ENCODE peak calls at places on chromosome 7, in four cellular contexts. One of them, this sample, is unnamed.

GRCh38 chr7:32323687-32324086 is 166.5 kb downstream of the LSM5 start:
- DNase-seq in AG04450: no peak
- DNase-seq in RWPE1: no peak
- DNase-seq in AG10803: no peak
- DNase-seq in this sample: no peak

GRCh38 chr7:20385121-20385520 is 54.4 kb downstream of the ITGB8 start:
- DNase-seq in AG04450: peak
- DNase-seq in AG10803: peak
- DNase-seq in RWPE1: peak
- DNase-seq in this sample: no peak

GRCh38 chr7:36011588-36011965 is 141.5 kb upstream of the EEPD1 start:
- DNase-seq in AG04450: no peak
- DNase-seq in RWPE1: no peak
- DNase-seq in AG10803: no peak
- DNase-seq in this sample: no peak

GRCh38 chr7:71132521-71133231 is 732 bp downstream of the GALNT17 start:
- DNase-seq in AG04450: no peak
- DNase-seq in AG10803: no peak
- DNase-seq in RWPE1: no peak
- DNase-seq in this sample: no peak

GRCh38 chr7:73342645-73343044 is 14.7 kb downstream of the FKBP6 start:
- DNase-seq in AG10803: peak
- DNase-seq in RWPE1: peak
- DNase-seq in AG04450: peak
- DNase-seq in this sample: no peak

GRCh38 chr7:103856929-103857328 is 132.5 kb downstream of the RELN start:
- DNase-seq in RWPE1: no peak
- DNase-seq in AG10803: no peak
- DNase-seq in AG04450: no peak
- DNase-seq in this sample: no peak

GRCh38 chr7:78571292-78571691 is 772.7 kb downstream of the PHTF2 start:
- DNase-seq in AG10803: no peak
- DNase-seq in AG04450: no peak
- DNase-seq in RWPE1: no peak
- DNase-seq in this sample: no peak

GRCh38 chr7:78279035-78279434 is 480.5 kb downstream of the PHTF2 start:
- DNase-seq in AG10803: peak
- DNase-seq in AG04450: peak
- DNase-seq in RWPE1: peak
- DNase-seq in this sample: no peak

GRCh38 chr7:142523821-142524460 is 225.3 kb upstream of the PRSS1 start:
- DNase-seq in AG10803: no peak
- DNase-seq in RWPE1: no peak
- DNase-seq in AG04450: no peak
- DNase-seq in this sample: no peak
- TF ChIP-seq CTCF in AG10803: peak
- TF ChIP-seq CTCF in RWPE1: no peak
- TF ChIP-seq CTCF in AG04450: peak
- TF ChIP-seq CTCF in this sample: no peak

GRCh38 chr7:22726345-22726848 is 603 bp upstream of the IL6 start:
- DNase-seq in RWPE1: peak
- DNase-seq in AG10803: peak
- DNase-seq in AG04450: peak
- DNase-seq in this sample: peak

GRCh38 chr7:22724861-22725260 is 2.1 kb upstream of the IL6 start:
- DNase-seq in RWPE1: no peak
- DNase-seq in AG04450: no peak
- DNase-seq in AG10803: peak
- DNase-seq in this sample: no peak

GRCh38 chr7:22723642-22724041 is 3.4 kb upstream of the IL6 start:
- DNase-seq in AG04450: no peak
- DNase-seq in AG10803: peak
- DNase-seq in RWPE1: no peak
- DNase-seq in this sample: no peak

GRCh38 chr7:22726849-22727792 is at the start of gene IL6:
- DNase-seq in AG10803: peak
- DNase-seq in AG04450: peak
- DNase-seq in RWPE1: peak
- DNase-seq in this sample: peak

GRCh38 chr7:22725585-22725984 is 1.4 kb upstream of the IL6 start:
- DNase-seq in AG10803: peak
- DNase-seq in AG04450: no peak
- DNase-seq in RWPE1: no peak
- DNase-seq in this sample: no peak
- TF ChIP-seq CTCF in AG10803: peak
- TF ChIP-seq CTCF in AG04450: peak
- TF ChIP-seq CTCF in RWPE1: no peak
- TF ChIP-seq CTCF in this sample: no peak

DNA sequence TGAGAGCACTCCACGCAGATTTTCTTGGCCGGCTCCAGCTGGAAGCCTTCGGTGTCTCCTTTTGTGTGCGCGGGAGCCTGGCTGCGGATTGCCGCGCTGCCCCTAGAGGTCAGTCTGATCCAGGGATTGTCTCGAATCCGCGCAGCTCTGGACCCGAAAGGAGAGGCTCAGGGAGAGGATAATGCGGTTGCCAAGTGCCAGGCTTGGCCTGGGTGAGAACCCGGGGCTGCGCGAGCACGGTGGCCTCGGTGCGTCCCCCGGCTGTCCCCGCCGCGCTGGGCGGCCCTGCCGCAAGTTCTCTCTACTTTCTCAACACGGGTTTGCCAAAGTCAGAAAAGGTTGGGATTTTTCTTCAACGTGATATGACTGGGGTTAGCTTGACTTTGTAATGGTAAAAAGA is 140.9 kb downstream of the ADCYAP1R1 start:
- DNase-seq in AG04450: no peak
- DNase-seq in AG10803: peak
- DNase-seq in RWPE1: peak
- DNase-seq in this sample: peak
- TF ChIP-seq CTCF in AG04450: peak
- TF ChIP-seq CTCF in AG10803: peak
- TF ChIP-seq CTCF in RWPE1: peak
- TF ChIP-seq CTCF in this sample: peak

DNA sequence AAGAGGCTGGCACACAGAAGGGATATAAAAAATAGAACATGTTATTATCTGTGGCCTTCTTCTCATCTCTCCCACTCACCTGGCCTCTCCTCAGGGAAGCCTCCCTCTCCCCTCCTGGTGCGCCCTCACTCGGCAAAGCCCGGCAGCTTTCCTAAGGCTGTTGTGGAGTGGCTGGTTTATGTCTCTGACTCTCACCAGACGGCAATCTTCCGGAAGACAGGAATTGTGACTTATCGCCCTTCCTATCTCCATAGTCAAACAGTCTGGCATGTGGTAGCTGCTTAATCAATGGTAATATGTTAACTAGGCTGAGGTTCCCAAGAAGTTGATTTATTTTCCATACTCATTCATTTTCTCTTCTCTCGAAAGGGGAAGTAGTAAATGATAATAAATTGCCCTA is 78.7 kb downstream of the ATXN7L1 start:
- DNase-seq in RWPE1: no peak
- DNase-seq in AG04450: no peak
- DNase-seq in AG10803: no peak
- DNase-seq in this sample: no peak
- TF ChIP-seq CTCF in RWPE1: no peak
- TF ChIP-seq CTCF in AG04450: no peak
- TF ChIP-seq CTCF in AG10803: no peak
- TF ChIP-seq CTCF in this sample: no peak

DNA sequence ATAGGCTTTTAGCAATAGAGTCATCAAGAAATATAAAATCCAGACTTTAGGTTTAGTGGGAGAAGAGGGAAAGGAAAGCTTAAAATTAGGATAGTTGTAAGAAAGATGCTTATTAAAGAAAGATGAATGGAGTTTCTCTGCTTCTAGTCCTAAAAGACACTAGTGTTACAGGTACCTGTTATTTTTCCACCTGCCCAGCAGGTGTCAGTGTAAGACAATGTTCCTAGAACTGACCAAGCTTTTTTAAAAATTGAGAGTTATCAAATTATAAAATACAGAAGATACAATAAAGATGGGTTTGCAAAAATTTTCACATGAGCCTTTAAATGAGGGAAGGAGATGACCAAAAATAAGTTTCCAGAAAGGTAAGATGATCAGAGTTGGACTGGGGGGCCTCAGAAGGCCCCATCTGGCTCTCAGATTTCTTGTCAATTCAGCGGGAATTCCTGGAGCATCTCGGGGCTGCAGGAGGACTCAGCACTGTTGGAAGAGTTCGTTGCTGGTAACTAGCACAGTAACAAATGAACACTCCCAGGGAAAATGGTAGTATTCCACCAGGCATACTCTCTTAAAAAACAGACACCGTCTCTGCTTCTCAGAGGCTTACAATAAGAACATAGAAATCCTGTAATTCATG is 71.9 kb upstream of the PIK3CG start:
- DNase-seq in AG04450: no peak
- DNase-seq in AG10803: peak
- DNase-seq in RWPE1: peak
- DNase-seq in this sample: no peak
- TF ChIP-seq CTCF in AG04450: peak
- TF ChIP-seq CTCF in AG10803: peak
- TF ChIP-seq CTCF in RWPE1: peak
- TF ChIP-seq CTCF in this sample: peak

DNA sequence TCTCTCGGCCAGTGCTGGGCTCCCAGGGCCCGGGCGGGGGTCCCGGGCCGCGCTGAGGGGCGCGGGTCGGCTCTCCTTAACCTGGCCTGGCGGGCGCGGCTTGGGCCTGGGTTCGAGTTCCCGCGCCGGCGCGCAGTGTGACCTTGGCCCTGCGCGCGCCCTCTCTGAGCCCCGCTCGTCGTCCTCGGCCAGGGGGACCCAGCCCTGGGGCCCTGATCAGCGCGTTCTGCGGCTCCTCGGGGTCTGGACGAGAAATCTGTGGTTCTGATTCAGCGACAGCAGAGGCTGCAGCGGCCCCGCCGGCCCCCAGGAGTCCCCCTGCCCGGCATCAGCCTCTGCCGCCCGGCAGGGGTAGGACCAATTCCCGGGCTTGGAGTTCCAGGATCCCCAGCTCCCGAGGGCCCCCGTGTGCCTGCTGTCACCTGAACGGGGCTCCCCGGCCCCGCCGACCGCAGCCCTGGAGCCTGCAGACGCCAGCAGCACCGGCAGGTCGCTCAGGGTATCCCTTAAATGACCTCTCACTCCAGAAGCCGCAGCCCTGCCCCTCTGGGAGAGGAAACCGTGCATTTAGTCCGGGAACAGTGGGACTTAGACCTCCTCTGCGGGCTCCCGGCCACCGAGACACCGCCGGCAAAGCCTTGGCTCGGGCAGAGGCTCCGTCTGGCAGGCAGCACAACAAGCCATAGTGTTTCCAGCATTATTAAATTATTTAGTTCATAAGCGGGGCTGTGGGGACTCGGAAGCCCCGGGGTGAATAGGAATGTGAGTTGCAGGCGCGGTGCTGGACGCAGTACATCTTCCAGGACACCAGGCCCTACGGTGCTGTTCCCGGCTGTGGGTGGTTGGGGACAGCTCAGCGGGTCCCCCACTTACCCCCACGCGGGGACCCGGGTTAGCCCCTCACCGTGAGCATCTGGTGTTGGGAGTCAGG is 572 bp downstream of the CHST12 start:
- DNase-seq in RWPE1: peak
- DNase-seq in AG10803: peak
- DNase-seq in AG04450: no peak
- DNase-seq in this sample: no peak
- TF ChIP-seq CTCF in RWPE1: no peak
- TF ChIP-seq CTCF in AG10803: peak
- TF ChIP-seq CTCF in AG04450: peak
- TF ChIP-seq CTCF in this sample: peak

GRCh38 chr7:137625197-137625596 is 221.6 kb downstream of the DGKI start:
- DNase-seq in AG04450: no peak
- DNase-seq in RWPE1: no peak
- DNase-seq in AG10803: no peak
- DNase-seq in this sample: no peak
- TF ChIP-seq CTCF in AG04450: no peak
- TF ChIP-seq CTCF in RWPE1: no peak
- TF ChIP-seq CTCF in AG10803: no peak
- TF ChIP-seq CTCF in this sample: no peak